ENCODE peak calls at places on chromosomes 3 and 15, in five cellular contexts. N is CD8-positive, alpha-beta memory T cell; K is tibial artery; Q is cardiac muscle cell; X is Caco-2. V is an unnamed sample.

GRCh38 chr15:87369269-87369668 is 887.3 kb downstream of the NTRK3 start:
- DNase-seq in X (no peak), N (no peak), K (no peak), Q (no peak), V (no peak)

GRCh38 chr15:27601239-27601942 is 497.7 kb downstream of the OCA2 start:
- DNase-seq in X (no peak), Q (peak; percentile 35), N (no peak), K (no peak), V (no peak)

GRCh38 chr15:63539517-63539916 is 35.1 kb downstream of the USP3 start:
- DNase-seq in K (no peak), X (no peak), Q (peak; percentile 82), N (no peak), V (no peak)

GRCh38 chr15:69623521-69624513 is 171.2 kb downstream of the RPLP1 start:
- DNase-seq in K (no peak), X (no peak), Q (no peak), N (no peak), V (no peak)

GRCh38 chr15:78049691-78050440 is 27.6 kb downstream of the TBC1D2B start:
- DNase-seq in N (no peak), K (peak; percentile 48), X (no peak), Q (no peak), V (no peak)

GRCh38 chr15:77753238-77753873 is 120.6 kb upstream of the LINGO1 start:
- DNase-seq in Q (peak; percentile 84), N (no peak), X (no peak), K (no peak), V (peak; percentile 91)

GRCh38 chr3:88807471-88808090 is 299.8 kb upstream of the EPHA3 start:
- DNase-seq in K (no peak), X (no peak), Q (no peak), N (no peak), V (no peak)

GRCh38 chr3:122582390-122582789 is 4.9 kb downstream of the PARP15 start:
- DNase-seq in N (no peak), X (no peak), Q (no peak), K (no peak), V (no peak)

GRCh38 chr3:141401584-141402475 is 33.5 kb downstream of the ZBTB38 start:
- DNase-seq in Q (peak; percentile 66), K (peak; percentile 75), N (peak; percentile 49), X (no peak), V (peak; percentile 87)

GRCh38 chr15:65516997-65517865 is at the start of gene DPP8:
- DNase-seq in X (peak; percentile 93), Q (peak; percentile 96), N (peak; percentile 90), K (peak; percentile 94), V (peak; percentile 95)

GRCh38 chr15:65517866-65518207 is 348 bp upstream of the DPP8 start:
- DNase-seq in K (no peak), Q (no peak), N (no peak), X (no peak), V (no peak)

GRCh38 chr15:65519781-65520299 is 2.4 kb upstream of the DPP8 start:
- DNase-seq in K (no peak), Q (no peak), X (no peak), N (no peak), V (no peak)

GRCh38 chr15:65521355-65521754 is 3.9 kb upstream of the DPP8 start:
- DNase-seq in Q (no peak), X (no peak), K (no peak), N (no peak), V (no peak)

DNA sequence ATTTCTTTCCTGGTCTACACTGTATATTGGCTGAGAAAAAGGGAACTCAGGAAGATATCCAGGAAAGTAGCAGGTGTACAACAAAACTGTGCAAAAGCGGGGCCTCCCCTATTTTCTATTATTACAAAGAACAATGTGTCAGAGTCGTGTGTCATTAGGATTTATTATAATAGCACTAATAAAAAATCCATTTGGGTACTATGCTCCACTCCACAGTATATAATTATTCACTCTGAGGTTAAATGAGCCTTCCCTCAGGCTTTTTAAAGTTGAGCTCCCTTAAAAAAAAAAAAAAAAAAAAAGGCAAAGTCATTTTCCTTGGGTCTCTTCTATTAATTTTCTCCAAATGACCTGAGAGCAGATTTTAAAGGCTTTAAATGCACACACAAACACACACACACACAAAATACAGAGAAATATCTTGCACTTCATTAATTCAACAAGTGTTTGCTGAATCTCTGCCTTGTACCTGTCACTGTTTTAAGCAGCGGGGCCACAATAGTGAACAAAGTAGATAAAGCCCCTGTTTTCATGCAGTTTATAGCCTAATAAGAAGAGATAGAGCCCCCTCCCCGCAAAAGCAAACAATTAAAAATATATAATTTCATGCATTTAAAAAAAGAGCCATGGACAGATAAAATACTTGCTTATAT is 1.3 kb upstream of the DPP8 start:
- DNase-seq in Q (no peak), N (no peak), K (no peak), X (no peak), V (no peak)
- H3K4me3 ChIP-seq in Q (no peak overlapping the region), N (no peak overlapping the region), K (no peak overlapping the region), X (no peak overlapping the region), V (no peak overlapping the region)

GRCh38 chr15:67125589-67126502 is 60.4 kb downstream of the SMAD3 start:
- DNase-seq in N (no peak), Q (no peak), X (no peak), K (peak; percentile 93), V (no peak)
- H3K4me3 ChIP-seq in N (no peak overlapping the region), Q (no peak overlapping the region), X (no peak overlapping the region), K (no peak overlapping the region), V (no peak overlapping the region)

GRCh38 chr3:49005998-49006397 is 1.2 kb upstream of the WDR6 start:
- DNase-seq in N (no peak), Q (no peak), X (no peak), K (no peak), V (no peak)
- H3K4me3 ChIP-seq in N (peak overlapping the region; percentile 98), Q (no peak overlapping the region), X (peak overlapping the region; percentile 92), K (peak overlapping the region; percentile 72), V (no peak overlapping the region)

GRCh38 chr15:39585394-39585841 is 4.5 kb downstream of the THBS1 start:
- DNase-seq in N (no peak), Q (no peak), X (no peak), K (no peak), V (no peak)
- H3K4me3 ChIP-seq in N (no peak overlapping the region), Q (no peak overlapping the region), X (no peak overlapping the region), K (peak overlapping the region; percentile 69), V (no peak overlapping the region)

DNA sequence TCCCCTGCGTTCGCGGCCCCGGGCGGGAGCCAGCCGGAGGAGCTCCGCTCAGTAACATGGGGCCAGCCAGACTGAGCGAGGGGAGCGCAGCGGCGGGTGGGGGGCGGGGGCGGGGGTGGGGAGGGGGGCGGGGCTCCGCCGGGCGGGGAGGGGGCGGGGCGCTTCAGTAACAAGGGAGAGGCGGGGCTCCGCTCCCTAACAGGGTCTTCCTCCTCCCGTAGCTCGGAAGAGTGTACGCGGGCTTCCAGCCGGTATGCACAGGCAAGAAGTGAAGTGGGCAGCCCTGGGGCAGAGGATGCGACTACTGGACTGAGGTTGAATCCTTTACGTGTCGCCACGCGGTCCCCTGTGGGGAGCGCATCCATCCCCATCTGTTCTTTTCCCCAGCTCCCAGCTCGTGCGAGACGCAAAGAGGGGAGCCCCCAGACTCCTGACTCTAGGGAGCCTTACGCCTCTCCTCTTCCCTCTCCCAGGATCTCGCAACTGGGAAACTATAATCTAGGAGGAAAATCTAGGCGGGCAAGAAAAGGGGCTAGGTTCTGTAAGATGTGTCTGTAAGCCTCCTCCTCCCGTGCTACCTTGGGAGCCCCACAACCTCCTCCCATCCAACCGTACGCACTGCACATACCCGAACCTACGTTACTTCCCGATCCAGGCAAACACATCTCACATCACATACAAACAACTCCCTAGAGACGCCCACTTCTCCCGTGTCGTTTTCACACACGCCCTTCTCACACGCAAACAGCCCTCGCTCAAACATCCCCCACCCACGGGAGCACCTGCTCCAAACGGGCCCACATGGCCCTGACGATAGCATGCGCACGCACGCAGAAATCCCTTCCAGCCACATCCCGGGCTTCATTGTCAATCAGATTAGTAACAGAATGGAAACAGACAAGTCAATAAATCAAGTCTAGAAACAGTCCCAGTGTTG is at the start of gene SHF:
- DNase-seq in X (no peak), K (peak; percentile 84), N (peak; percentile 47), Q (peak; percentile 92), V (peak; percentile 96)
- H3K4me3 ChIP-seq in X (peak within 1 kb of the TSS; percentile 47), K (peak within 1 kb of the TSS; percentile 82), N (peak within 1 kb of the TSS; percentile 65), Q (peak within 1 kb of the TSS; percentile 81), V (peak within 1 kb of the TSS; percentile 72)

GRCh38 chr3:47443611-47443995 is 32.1 kb downstream of the SCAP start:
- DNase-seq in X (peak; percentile 79), Q (no peak), N (no peak), K (no peak), V (peak; percentile 47)
- H3K4me3 ChIP-seq in X (peak overlapping the region; percentile 5), Q (no peak overlapping the region), N (no peak overlapping the region), K (no peak overlapping the region), V (no peak overlapping the region)

GRCh38 chr15:73323956-73324355 is 44.8 kb downstream of the HCN4 start:
- DNase-seq in X (no peak), Q (no peak), K (peak; percentile 55), N (no peak), V (peak; percentile 58)
- H3K4me3 ChIP-seq in X (no peak overlapping the region), Q (no peak overlapping the region), K (no peak overlapping the region), N (no peak overlapping the region), V (no peak overlapping the region)